ENCODE peak calls at places on chromosomes 5 and 9, in eight cellular contexts. E, V, I, T, L, H, Z and K are unnamed samples.
A peak's percentile ranks its signal among the peaks of the same experiment; 100 is the strongest.

GRCh38 chr5:67194169-67194568 is 2.4 kb downstream of the CD180 start:
- DNase-seq in E (no peak), V (no peak), I (no peak), T (no peak), L (no peak), H (no peak), Z (no peak), K (no peak)

GRCh38 chr5:96336351-96336985 is 96.6 kb downstream of the PCSK1 start:
- DNase-seq in E (no peak), V (peak; percentile 62), I (peak; percentile 59), T (peak; percentile 81), L (peak; percentile 81), H (peak; percentile 16), Z (peak; percentile 88), K (peak; percentile 17)

GRCh38 chr5:38853753-38854470 is 8.1 kb downstream of the OSMR start:
- DNase-seq in E (no peak), V (no peak), I (no peak), T (no peak), L (peak; percentile 97), H (no peak), Z (no peak), K (no peak)

GRCh38 chr5:167720676-167721260 is 570.7 kb upstream of the WWC1 start:
- DNase-seq in E (no peak), V (no peak), I (no peak), T (no peak), L (no peak), H (no peak), Z (no peak), K (no peak)

GRCh38 chr5:124729687-124730359 is 16.6 kb downstream of the ZNF608 start:
- DNase-seq in E (no peak), V (no peak), I (no peak), T (no peak), L (no peak), H (no peak), Z (no peak), K (no peak)

GRCh38 chr5:143176048-143176447 is 227.4 kb downstream of the NR3C1 start:
- DNase-seq in E (no peak), V (no peak), I (no peak), T (no peak), L (no peak), H (no peak), Z (no peak), K (no peak)

GRCh38 chr5:73299017-73299630 is 126.1 kb downstream of the TMEM174 start:
- DNase-seq in E (no peak), V (no peak), I (no peak), T (no peak), L (no peak), H (no peak), Z (no peak), K (no peak)

GRCh38 chr9:135210676-135211523 is 123.4 kb downstream of the OLFM1 start:
- DNase-seq in E (peak; percentile 2), V (no peak), I (no peak), T (peak; percentile 29), L (no peak), H (no peak), Z (no peak), K (no peak)

GRCh38 chr5:6305821-6306220 is 72.5 kb downstream of the MED10 start:
- DNase-seq in E (no peak), V (no peak), I (no peak), T (no peak), L (no peak), H (no peak), Z (no peak), K (no peak)

GRCh38 chr9:124733964-124734740 is 37.0 kb downstream of the NR6A1 start:
- DNase-seq in E (no peak), V (no peak), I (no peak), T (no peak), L (peak; percentile 41), H (no peak), Z (no peak), K (no peak)

GRCh38 chr9:35816708-35817107 is 1.9 kb upstream of the HINT2 start:
- DNase-seq in E (no peak), V (no peak), I (no peak), T (no peak), L (no peak), H (no peak), Z (no peak), K (no peak)

GRCh38 chr9:69675563-69675962 is 3.4 kb upstream of the APBA1 start:
- DNase-seq in E (no peak), V (no peak), I (peak; percentile 26), T (no peak), L (no peak), H (no peak), Z (no peak), K (no peak)

GRCh38 chr9:12699529-12699928 is 6.3 kb downstream of the TYRP1 start:
- DNase-seq in E (no peak), V (no peak), I (no peak), T (no peak), L (no peak), H (no peak), Z (no peak), K (no peak)

GRCh38 chr9:88322906-88323566 is 65.2 kb upstream of the SPIN1 start:
- DNase-seq in E (no peak), V (peak; percentile 73), I (no peak), T (peak; percentile 4), L (peak; percentile 80), H (no peak), Z (no peak), K (no peak)

GRCh38 chr5:172508471-172509404 is 54.4 kb upstream of the SH3PXD2B start:
- DNase-seq in E (no peak), V (no peak), I (no peak), T (peak; percentile 59), L (no peak), H (no peak), Z (peak; percentile 47), K (no peak)

GRCh38 chr9:130173462-130173876 is 1.3 kb downstream of the NCS1 start:
- DNase-seq in E (no peak), V (no peak), I (no peak), T (peak; percentile 83), L (no peak), H (no peak), Z (no peak), K (no peak)

GRCh38 chr5:175351126-175351525 is 92.9 kb downstream of the DRD1 start:
- DNase-seq in E (no peak), V (no peak), I (no peak), T (no peak), L (no peak), H (no peak), Z (no peak), K (no peak)

GRCh38 chr5:177565046-177565445 is 10.7 kb upstream of the FAM193B start:
- DNase-seq in E (no peak), V (no peak), I (no peak), T (no peak), L (no peak), H (no peak), Z (no peak), K (no peak)

GRCh38 chr9:35645736-35646582 is 4.8 kb downstream of the SIT1 start:
- DNase-seq in E (no peak), V (no peak), I (no peak), T (no peak), L (no peak), H (peak; percentile 16), Z (no peak), K (peak; percentile 13)

GRCh38 chr5:73422164-73422563 is 26.4 kb downstream of the FOXD1 start:
- DNase-seq in E (no peak), V (no peak), I (no peak), T (no peak), L (no peak), H (no peak), Z (no peak), K (no peak)

GRCh38 chr9:38046669-38047300 is 22.2 kb downstream of the SHB start:
- DNase-seq in E (no peak), V (no peak), I (no peak), T (no peak), L (peak; percentile 88), H (no peak), Z (no peak), K (no peak)

GRCh38 chr9:95315108-95315746 is 2.3 kb downstream of the FANCC start:
- DNase-seq in E (no peak), V (no peak), I (no peak), T (no peak), L (no peak), H (no peak), Z (no peak), K (no peak)

GRCh38 chr9:77953590-77953989 is 78.0 kb downstream of the GNAQ start:
- DNase-seq in E (no peak), V (no peak), I (peak; percentile 15), T (no peak), L (no peak), H (no peak), Z (no peak), K (no peak)

GRCh38 chr5:33611882-33612281 is 171.1 kb downstream of the TARS1 start:
- DNase-seq in E (no peak), V (no peak), I (no peak), T (no peak), L (peak; percentile 52), H (no peak), Z (no peak), K (no peak)

GRCh38 chr5:34042302-34042701 is 711 bp downstream of the C1QTNF3 start:
- DNase-seq in E (no peak), V (no peak), I (no peak), T (no peak), L (no peak), H (no peak), Z (peak; percentile 62), K (no peak)